ENCODE peak calls at places on chromosomes 6 and 20, in six cellular contexts. E is neuronal stem cell, Y is GM23248, S is keratinocyte, F is fibroblast of lung, I is endothelial cell of umbilical vein. P is an unnamed sample. For H3K4me1, the result is how much of the 10 kb centered on the place peaks cover.

GRCh38 chr20:21387528-21387927 is 9.8 kb downstream of the NKX2-4 start:
- DNase-seq in I (no peak), F (peak), E (no peak), Y (no peak), S (no peak), P (no peak)

GRCh38 chr20:47610945-47611250 is 109.2 kb downstream of the NCOA3 start:
- DNase-seq in F (no peak), I (no peak), Y (peak), S (no peak), E (no peak), P (no peak)

GRCh38 chr6:22294301-22294700 is 2.5 kb downstream of the PRL start:
- DNase-seq in Y (no peak), I (no peak), S (no peak), E (no peak), F (no peak), P (no peak)

GRCh38 chr6:38876470-38876869 is 161.4 kb downstream of the DNAH8 start:
- DNase-seq in F (peak), Y (no peak), E (no peak), I (no peak), S (no peak), P (no peak)

GRCh38 chr6:5701086-5701661 is 305.6 kb downstream of the NRN1 start:
- DNase-seq in S (no peak), E (no peak), Y (no peak), F (no peak), I (no peak), P (no peak)

GRCh38 chr6:168368971-168369370 is 49.4 kb upstream of the DACT2 start:
- DNase-seq in Y (no peak), F (no peak), S (no peak), I (no peak), E (no peak), P (no peak)

GRCh38 chr20:25863536-25864325 is 167.1 kb upstream of the ZNF337 start:
- DNase-seq in S (no peak), I (peak), F (no peak), E (no peak), Y (peak), P (no peak)

GRCh38 chr6:26033132-26033941 is 53.9 kb upstream of the HFE start:
- DNase-seq in S (no peak), I (peak), Y (peak), F (peak), E (peak), P (peak)

GRCh38 chr6:65064844-65065243 is 642.2 kb downstream of the EYS start:
- DNase-seq in E (no peak), F (no peak), Y (no peak), I (no peak), S (no peak), P (no peak)

GRCh38 chr6:79467716-79468115 is 69.5 kb downstream of the LCA5 start:
- DNase-seq in I (no peak), E (no peak), Y (peak), S (no peak), F (peak), P (no peak)

GRCh38 chr20:61482425-61482887 is 230.4 kb downstream of the CDH4 start:
- DNase-seq in F (no peak), Y (no peak), I (no peak), E (no peak), S (peak), P (no peak)

GRCh38 chr6:36784379-36784636 is 54.9 kb downstream of the CPNE5 start:
- DNase-seq in I (no peak), S (no peak), Y (no peak), E (no peak), F (no peak), P (no peak)

GRCh38 chr6:130043344-130043743 is 25.0 kb downstream of the L3MBTL3 start:
- DNase-seq in F (no peak), I (no peak), Y (no peak), E (no peak), S (no peak), P (no peak)

GRCh38 chr6:45981046-45981445 is 34.6 kb downstream of the CLIC5 start:
- DNase-seq in Y (no peak), I (no peak), E (no peak), S (no peak), F (no peak), P (no peak)

GRCh38 chr6:33995046-33995872 is 150.6 kb downstream of the GRM4 start:
- DNase-seq in Y (no peak), F (no peak), E (no peak), S (no peak), I (no peak), P (no peak)

GRCh38 chr20:46562373-46563169 is 12.1 kb upstream of the OCSTAMP start:
- DNase-seq in F (peak), S (peak), E (peak), I (peak), Y (peak), P (no peak)

GRCh38 chr6:16637635-16638034 is 123.6 kb downstream of the ATXN1 start:
- DNase-seq in F (peak), Y (peak), I (no peak), S (no peak), E (no peak), P (no peak)

GRCh38 chr20:53764416-53764800 is 170.8 kb upstream of the ZNF217 start:
- DNase-seq in S (no peak), E (no peak), Y (no peak), F (no peak), I (no peak), P (no peak)

GRCh38 chr6:166366921-166367320 is 15.8 kb downstream of the MPC1 start:
- DNase-seq in Y (no peak), E (no peak), F (no peak), S (no peak), I (no peak), P (no peak)

GRCh38 chr6:100593522-100593921 is 128.8 kb upstream of the SIM1 start:
- DNase-seq in Y (no peak), I (peak), F (no peak), S (no peak), E (no peak), P (no peak)

GRCh38 chr6:168128631-168129291 is 49.7 kb upstream of the FRMD1 start:
- DNase-seq in Y (no peak), F (no peak), S (no peak), I (no peak), E (no peak), P (no peak)

GRCh38 chr6:351011-351866 is 40.3 kb upstream of the IRF4 start:
- DNase-seq in F (no peak), I (no peak), E (no peak), Y (no peak), S (no peak), P (no peak)

GRCh38 chr6:33967266-33967767 is 163.5 kb upstream of the MLN start:
- DNase-seq in S (no peak), I (no peak), F (no peak), Y (no peak), E (no peak), P (no peak)

GRCh38 chr6:158481612-158482473 is 78.0 kb upstream of the TMEM181 start:
- DNase-seq in E (no peak), F (peak), Y (peak), S (peak), I (peak), P (no peak)

GRCh38 chr6:43770417-43771209 is 602 bp downstream of the VEGFA start:
- DNase-seq in F (peak), S (no peak), E (peak), Y (peak), I (peak), P (no peak)

GRCh38 chr20:5077761-5078387 is 41.9 kb downstream of the PCNA start:
- DNase-seq in I (no peak), E (no peak), F (no peak), S (no peak), Y (peak), P (no peak)

GRCh38 chr6:34094474-34095135 is 51.3 kb downstream of the GRM4 start:
- DNase-seq in I (no peak), F (no peak), E (no peak), S (no peak), Y (no peak), P (no peak)

GRCh38 chr6:24990227-24990843 is 54.6 kb upstream of the RIPOR2 start:
- DNase-seq in F (peak), E (no peak), S (no peak), I (peak), Y (peak), P (no peak)

GRCh38 chr20:47063407-47063806 is 168.8 kb downstream of the EYA2 start:
- DNase-seq in Y (no peak), S (no peak), I (no peak), E (no peak), F (no peak), P (no peak)

GRCh38 chr20:46559001-46559400 is 8.5 kb upstream of the OCSTAMP start:
- DNase-seq in Y (no peak), E (no peak), F (no peak), S (no peak), I (no peak), P (no peak)

GRCh38 chr6:30544666-30545272 is 11.5 kb downstream of the GNL1 start:
- DNase-seq in Y (peak), S (no peak), E (peak), I (peak), F (peak), P (no peak)

GRCh38 chr6:100121854-100122609 is 128.0 kb upstream of the MCHR2 start:
- DNase-seq in S (no peak), Y (peak), F (no peak), I (no peak), E (no peak), P (no peak)

GRCh38 chr6:37638414-37639079 is 59.1 kb downstream of the MDGA1 start:
- DNase-seq in Y (no peak), S (no peak), F (no peak), E (no peak), I (no peak), P (no peak)

GRCh38 chr6:139230421-139230840 is 61.4 kb downstream of the TXLNB start:
- DNase-seq in I (no peak), F (peak), E (peak), Y (peak), S (no peak), P (no peak)

GRCh38 chr6:4155848-4156466 is 20.6 kb upstream of the ECI2 start:
- DNase-seq in Y (peak), F (peak), E (peak), I (peak), S (peak), P (peak)

GRCh38 chr20:41344477-41344876 is 3.9 kb downstream of the LPIN3 start:
- DNase-seq in I (no peak), Y (no peak), E (no peak), F (no peak), S (no peak), P (no peak)

GRCh38 chr6:21949211-21949801 is 347.5 kb downstream of the PRL start:
- DNase-seq in Y (no peak), F (peak), S (no peak), E (no peak), I (no peak), P (no peak)

GRCh38 chr6:144150673-144151009 is 324 bp downstream of the STX11 start:
- DNase-seq in S (no peak), Y (peak), I (peak), E (peak), F (peak), P (no peak)
- H3K9ac ChIP-seq in S (peak), Y (peak), I (peak), E (no peak), F (peak), P (peak)

DNA sequence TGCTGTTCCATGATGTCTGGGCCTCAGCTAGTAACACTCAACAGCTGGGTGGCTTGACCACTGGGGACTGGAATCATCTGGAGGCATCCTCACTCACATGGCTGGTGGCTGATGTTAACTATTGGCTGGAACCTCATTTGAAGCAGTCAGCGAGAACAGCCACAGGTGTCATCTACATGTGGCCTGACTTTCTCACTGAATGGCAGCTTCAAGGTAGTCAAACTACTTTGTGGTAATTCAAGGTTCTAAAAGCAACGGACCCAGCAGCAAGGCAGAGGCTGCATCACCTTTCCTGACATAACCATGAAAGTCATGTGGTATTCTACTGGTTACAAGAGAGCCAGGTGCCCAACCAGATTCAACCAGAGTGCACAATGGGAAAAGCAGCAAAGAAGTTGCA is 115.9 kb upstream of the DST start:
- DNase-seq in F (no peak), S (no peak), Y (no peak), E (no peak), I (no peak), P (no peak)
- H3K4me1 ChIP-seq in F (under half), S (under half), Y (half or more), E (under half), I (under half), P (under half)

GRCh38 chr20:62952373-62953166 is at the start of gene SLC17A9:
- DNase-seq in E (no peak), F (peak), Y (peak), S (no peak), I (peak), P (no peak)

GRCh38 chr20:62953839-62954703 is 1.6 kb downstream of the SLC17A9 start:
- DNase-seq in F (peak), I (peak), Y (peak), S (no peak), E (peak), P (no peak)

GRCh38 chr20:62951143-62951895 is 1.2 kb upstream of the SLC17A9 start:
- DNase-seq in Y (no peak), E (no peak), I (no peak), F (no peak), S (no peak), P (no peak)

GRCh38 chr20:62951896-62952372 is 575 bp upstream of the SLC17A9 start:
- DNase-seq in S (no peak), F (no peak), E (no peak), I (no peak), Y (no peak), P (no peak)

DNA sequence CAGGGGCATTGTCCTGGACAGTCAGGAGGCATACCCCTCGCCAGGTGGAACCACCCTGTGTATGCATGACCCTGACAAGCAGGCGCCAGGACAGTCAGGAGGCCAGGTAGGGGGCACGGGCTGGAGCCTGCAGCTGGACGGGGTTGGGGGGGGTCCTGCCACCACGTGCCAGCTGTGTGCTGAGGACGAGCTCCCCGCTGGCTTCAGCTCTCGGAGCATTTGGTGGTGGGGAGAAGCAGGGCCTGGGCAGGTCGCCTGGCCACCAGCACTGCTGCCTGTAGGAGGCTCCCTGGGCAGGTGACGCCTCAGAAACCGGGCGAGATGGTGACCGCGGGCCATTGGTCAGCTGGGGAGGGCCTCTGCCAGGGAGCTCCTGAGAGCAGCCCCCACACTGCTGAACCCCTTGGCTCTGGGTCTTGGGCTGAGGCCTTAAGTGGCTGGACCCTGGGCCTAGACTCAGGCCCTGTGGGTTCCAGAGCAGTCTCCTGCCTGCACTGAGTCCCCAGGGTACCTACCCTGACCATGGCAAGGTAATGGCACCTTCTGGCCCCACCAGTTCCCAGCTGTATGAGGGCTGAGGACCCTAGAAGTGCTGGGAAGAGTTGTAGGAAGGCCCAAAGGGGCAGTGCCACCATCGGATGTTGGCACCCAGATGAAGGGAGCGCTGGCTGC is 794 bp downstream of the SLC17A9 start:
- DNase-seq in I (peak), S (no peak), E (no peak), Y (peak), F (no peak), P (no peak)
- H3K9ac ChIP-seq in I (peak), S (no peak), E (peak), Y (peak), F (peak), P (peak)

DNA sequence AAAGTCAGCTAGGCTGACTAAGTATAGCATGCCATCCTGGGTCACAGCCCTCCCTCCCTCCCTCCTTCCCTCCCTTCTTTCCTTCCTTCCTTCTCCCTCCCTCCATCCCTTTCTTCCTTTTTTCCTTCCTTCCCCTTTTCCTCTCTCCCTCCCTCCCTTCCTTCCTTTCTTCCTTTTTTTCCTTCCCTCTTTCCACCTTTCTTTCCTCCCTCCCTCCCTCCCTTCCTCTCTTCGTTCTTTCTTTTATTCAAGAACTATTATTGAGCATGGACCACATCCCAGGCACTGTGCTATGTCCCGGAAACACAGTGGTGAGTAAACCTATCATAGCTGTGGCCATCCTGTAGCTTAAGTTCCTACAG is 106.2 kb upstream of the BACH2 start:
- DNase-seq in Y (no peak), I (no peak), S (no peak), E (no peak), F (no peak), P (no peak)
- H3K4me1 ChIP-seq in Y (under half), I (under half), S (under half), E (under half), F (under half), P (under half)

DNA sequence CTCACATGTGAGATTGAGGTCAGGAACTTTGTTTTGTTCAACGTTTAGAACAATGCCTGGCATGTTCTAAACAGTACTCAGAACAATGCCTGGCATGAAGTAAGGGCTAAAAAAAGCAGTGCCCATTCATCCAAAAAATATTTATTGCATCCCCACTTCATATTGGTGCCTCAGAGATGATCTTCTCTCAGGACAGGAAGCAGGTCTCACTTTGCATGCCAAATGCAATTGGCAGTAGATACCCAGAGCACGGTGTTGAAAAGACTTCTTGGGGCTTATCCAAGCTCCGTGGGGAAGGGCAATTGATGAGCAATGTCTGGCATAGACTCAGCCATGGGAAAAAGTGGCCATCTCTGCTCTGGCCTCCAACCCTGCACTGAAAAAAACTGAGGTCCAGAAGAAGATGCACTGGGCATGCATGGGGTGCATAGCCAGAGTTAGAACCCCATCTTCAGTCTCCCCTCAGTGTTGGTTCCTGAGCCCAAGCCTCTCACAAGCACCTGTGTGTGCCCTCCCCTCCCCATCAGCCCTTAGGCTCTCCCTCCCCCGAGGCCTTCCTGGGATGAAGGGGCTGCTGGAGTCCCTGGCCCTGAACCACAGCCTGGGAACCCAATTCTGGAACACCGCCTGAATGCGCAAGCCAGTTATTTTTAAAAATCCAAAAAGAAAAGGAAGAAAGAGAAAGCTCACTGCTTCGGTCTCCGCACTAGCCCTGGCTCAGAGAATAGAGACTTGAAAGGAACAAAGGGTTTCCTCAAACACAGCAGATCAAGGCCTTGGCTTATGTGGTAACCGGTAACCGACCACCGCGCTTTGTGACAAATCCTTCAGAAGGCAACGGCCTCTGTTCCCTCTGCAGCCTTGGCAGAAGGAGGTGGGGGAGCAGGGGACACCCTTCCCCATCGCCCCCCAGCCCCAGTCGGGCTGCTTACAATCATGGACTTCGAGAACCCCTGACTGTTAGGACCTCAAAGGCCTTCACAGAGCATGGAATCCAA is 78.5 kb upstream of the SIRPA start:
- DNase-seq in F (peak), E (no peak), I (peak), S (no peak), Y (peak), P (no peak)
- H3K9ac ChIP-seq in F (no peak), E (no peak), I (no peak), S (no peak), Y (peak), P (no peak)

GRCh38 chr6:35678021-35678654 is 10.6 kb downstream of the FKBP5 start:
- DNase-seq in E (no peak), Y (peak), F (peak), I (peak), S (no peak), P (no peak)
- H3K4me1 ChIP-seq in E (under half), Y (under half), F (under half), I (under half), S (under half), P (under half)

GRCh38 chr6:114376611-114377206 is 33.9 kb upstream of the HS3ST5 start:
- DNase-seq in F (no peak), S (no peak), Y (no peak), E (no peak), I (no peak), P (no peak)
- H3K9ac ChIP-seq in F (no peak), S (no peak), Y (no peak), E (no peak), I (no peak), P (no peak)

GRCh38 chr6:136290406-136291010 is 862 bp upstream of the BCLAF1 start:
- DNase-seq in F (peak), S (no peak), Y (peak), E (no peak), I (peak), P (no peak)

GRCh38 chr6:136289327-136289578 is 393 bp downstream of the BCLAF1 start:
- DNase-seq in Y (peak), F (peak), E (peak), S (no peak), I (peak), P (no peak)

GRCh38 chr6:136284909-136285308 is 4.7 kb downstream of the BCLAF1 start:
- DNase-seq in E (no peak), S (no peak), I (peak), F (peak), Y (peak), P (no peak)

GRCh38 chr6:136289579-136290405 is at the start of gene BCLAF1:
- DNase-seq in Y (peak), F (peak), I (peak), S (peak), E (peak), P (peak)

GRCh38 chr6:136288566-136289326 is 900 bp downstream of the BCLAF1 start:
- DNase-seq in I (peak), F (peak), Y (peak), S (no peak), E (peak), P (no peak)
- H3K4me1 ChIP-seq in I (under half), F (under half), Y (under half), S (under half), E (under half), P (under half)